ENCODE peak calls at places on chromosomes 2 and 18, in four cellular contexts. K, Z, T and A are unnamed samples.

GRCh38 chr2:199458017-199458805 is 472 bp upstream of the SATB2 start:
- DNase-seq in T (no peak), K (no peak), Z (no peak), A (no peak)

GRCh38 chr2:98822301-98823164 is 91.6 kb upstream of the MGAT4A start:
- DNase-seq in Z (no peak), K (no peak), T (no peak), A (peak; percentile 91)

GRCh38 chr18:57497372-57498294 is 62.5 kb downstream of the ONECUT2 start:
- DNase-seq in K (no peak), Z (no peak), T (no peak), A (no peak)

GRCh38 chr2:13006407-13006806 is 289.7 kb downstream of the TRIB2 start:
- DNase-seq in Z (no peak), K (no peak), T (no peak), A (no peak)

GRCh38 chr2:120729410-120730052 is 6.1 kb upstream of the GLI2 start:
- DNase-seq in Z (no peak), T (no peak), K (no peak), A (no peak)

GRCh38 chr2:96897491-96898134 is 27.7 kb upstream of the SEMA4C start:
- DNase-seq in Z (no peak), T (no peak), K (no peak), A (no peak)

GRCh38 chr2:1647417-1648240 is 96.7 kb downstream of the PXDN start:
- DNase-seq in T (no peak), Z (no peak), K (no peak), A (no peak)

GRCh38 chr2:230441188-230441897 is 25.3 kb downstream of the SP100 start:
- DNase-seq in T (no peak), Z (no peak), K (peak; percentile 35), A (no peak)

DNA sequence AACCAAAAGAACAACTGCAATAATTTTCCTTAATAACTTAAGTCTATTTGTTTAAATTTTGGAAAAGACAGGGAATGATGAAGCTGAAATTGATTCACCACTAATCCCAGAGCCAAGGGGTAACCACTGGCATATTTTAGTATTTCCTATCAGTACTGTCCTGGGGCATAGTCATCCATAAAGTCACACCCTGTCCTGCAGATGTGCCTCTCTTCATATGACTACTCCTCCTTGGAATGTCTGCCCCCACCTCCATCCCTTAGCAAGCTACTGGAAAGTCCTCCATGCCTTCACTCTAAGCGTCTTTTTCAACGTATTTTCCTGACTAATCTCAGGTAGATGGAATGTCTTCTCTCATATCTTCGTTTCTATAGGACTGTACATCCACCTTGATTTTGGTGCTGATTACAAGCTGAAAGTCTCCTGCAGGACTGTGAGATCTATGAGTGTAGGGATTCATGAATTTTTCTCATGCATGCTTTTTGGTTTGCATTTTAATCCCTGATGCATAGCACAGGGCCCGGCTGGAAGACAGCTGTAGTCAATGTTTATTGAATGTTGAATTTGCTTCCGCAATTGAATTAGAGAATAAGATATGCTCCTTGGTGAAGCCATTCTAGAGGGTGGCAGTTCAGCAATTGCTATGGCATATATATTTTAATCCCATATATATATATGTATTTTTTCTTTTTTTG is 85.6 kb downstream of the MOGAT1 start:
- DNase-seq in T (no peak), Z (no peak), K (no peak), A (no peak)
- TF ChIP-seq GABPA in T (no peak), Z (no peak), K (no peak), A (no peak)

GRCh38 chr2:108377815-108378630 is at the start of gene SULT1C4:
- DNase-seq in Z (peak; percentile 63), K (no peak), T (no peak), A (peak; percentile 70)
- TF ChIP-seq TCF12 in Z (no peak), K (no peak), T (no peak), A (no peak)

GRCh38 chr2:85089464-85090072 is 43.6 kb upstream of the TCF7L1 start:
- DNase-seq in T (no peak), K (no peak), Z (no peak), A (no peak)
- TF ChIP-seq GABPA in T (no peak), K (no peak), Z (no peak), A (no peak)

DNA sequence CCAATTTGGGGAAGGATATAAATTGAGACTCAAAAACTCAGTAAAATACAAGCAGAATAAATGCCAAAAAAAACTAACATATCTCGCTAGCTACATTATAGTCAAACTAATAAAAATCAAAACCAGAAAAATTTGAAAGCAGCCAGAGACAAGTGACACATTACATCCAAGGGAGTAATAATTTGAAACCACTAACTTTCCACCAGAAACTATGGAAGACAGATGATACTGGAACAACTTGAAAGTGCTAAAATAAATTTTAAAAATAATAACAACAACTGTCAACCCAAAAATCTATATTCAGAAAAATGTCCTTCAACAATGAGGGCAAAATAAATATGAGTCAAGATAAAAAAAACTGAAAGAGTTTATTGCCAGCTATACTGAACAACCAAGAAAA is 110.7 kb downstream of the EVA1A start:
- DNase-seq in K (no peak), T (no peak), Z (no peak), A (no peak)
- TF ChIP-seq TCF12 in K (no peak), T (no peak), Z (no peak), A (no peak)

GRCh38 chr2:238422285-238422684 is 4.4 kb upstream of the ASB1 start:
- DNase-seq in T (no peak), K (no peak), Z (no peak), A (no peak)

GRCh38 chr2:238422940-238423339 is 3.8 kb upstream of the ASB1 start:
- DNase-seq in Z (no peak), K (no peak), T (no peak), A (no peak)

GRCh38 chr2:238424313-238424700 is 2.4 kb upstream of the ASB1 start:
- DNase-seq in Z (no peak), K (no peak), T (no peak), A (no peak)

GRCh38 chr2:238425505-238425978 is 1.2 kb upstream of the ASB1 start:
- DNase-seq in K (no peak), T (no peak), Z (no peak), A (no peak)

GRCh38 chr2:238423561-238424312 is 3.0 kb upstream of the ASB1 start:
- DNase-seq in Z (no peak), K (no peak), T (no peak), A (no peak)
- TF ChIP-seq GABPA in Z (no peak), K (no peak), T (no peak), A (no peak)